ENCODE peak calls at places on chromosomes 3 and 15, in nine cellular contexts. E, K, L, O, V, M, U, I and N are unnamed samples.

GRCh38 chr3:64300790-64301423 is 75.6 kb upstream of the PRICKLE2 start:
- DNase-seq in E (no peak), K (peak; percentile 88), L (no peak), O (no peak), V (no peak), M (no peak), U (no peak), I (no peak), N (no peak)

GRCh38 chr3:41893977-41894376 is 67.9 kb downstream of the ULK4 start:
- DNase-seq in E (no peak), K (peak; percentile 72), L (no peak), O (no peak), V (peak; percentile 12), M (peak; percentile 22), U (no peak), I (no peak), N (no peak)

GRCh38 chr15:92848852-92849598 is 51.1 kb upstream of the CHD2 start:
- DNase-seq in E (no peak), K (peak; percentile 80), L (peak; percentile 56), O (no peak), V (no peak), M (no peak), U (no peak), I (no peak), N (no peak)

GRCh38 chr15:69293741-69294615 is 4.7 kb upstream of the PAQR5 start:
- DNase-seq in E (no peak), K (no peak), L (no peak), O (no peak), V (no peak), M (no peak), U (no peak), I (no peak), N (no peak)

GRCh38 chr3:38578551-38578950 is 70.9 kb downstream of the SCN5A start:
- DNase-seq in E (no peak), K (no peak), L (no peak), O (no peak), V (no peak), M (no peak), U (no peak), I (no peak), N (no peak)

GRCh38 chr15:83320831-83321230 is 36.4 kb upstream of the BNC1 start:
- DNase-seq in E (no peak), K (peak; percentile 37), L (no peak), O (no peak), V (no peak), M (no peak), U (no peak), I (no peak), N (no peak)

GRCh38 chr3:143535994-143536784 is 312.1 kb downstream of the SLC9A9 start:
- DNase-seq in E (no peak), K (no peak), L (no peak), O (no peak), V (no peak), M (no peak), U (no peak), I (no peak), N (no peak)

GRCh38 chr3:119697394-119697793 is 5.4 kb upstream of the CFAP91 start:
- DNase-seq in E (no peak), K (no peak), L (no peak), O (no peak), V (no peak), M (no peak), U (no peak), I (no peak), N (no peak)

GRCh38 chr3:174495231-174495755 is 363.8 kb upstream of the NAALADL2 start:
- DNase-seq in E (no peak), K (peak; percentile 45), L (no peak), O (no peak), V (no peak), M (no peak), U (no peak), I (no peak), N (no peak)

GRCh38 chr15:76987896-76988860 is 6.7 kb upstream of the PSTPIP1 start:
- DNase-seq in E (no peak), K (no peak), L (peak; percentile 83), O (peak; percentile 30), V (no peak), M (peak; percentile 55), U (no peak), I (peak; percentile 71), N (no peak)

GRCh38 chr15:43518073-43518761 is 809 bp downstream of the MAP1A start:
- DNase-seq in E (no peak), K (peak; percentile 70), L (peak; percentile 42), O (no peak), V (no peak), M (no peak), U (peak; percentile 42), I (no peak), N (no peak)

GRCh38 chr15:41979493-41980266 is 7.3 kb upstream of the EHD4 start:
- DNase-seq in E (no peak), K (no peak), L (no peak), O (no peak), V (no peak), M (no peak), U (no peak), I (no peak), N (no peak)

GRCh38 chr15:67906382-67906781 is 66.5 kb upstream of the RNU6-1 start:
- DNase-seq in E (no peak), K (no peak), L (no peak), O (no peak), V (no peak), M (no peak), U (no peak), I (no peak), N (no peak)

GRCh38 chr15:24955549-24955929 is 752 bp downstream of the SNRPN start:
- DNase-seq in E (no peak), K (peak; percentile 3), L (peak; percentile 50), O (no peak), V (no peak), M (no peak), U (no peak), I (peak; percentile 8), N (no peak)

GRCh38 chr3:12579919-12580318 is 23.0 kb downstream of the MKRN2 start:
- DNase-seq in E (no peak), K (peak; percentile 54), L (no peak), O (no peak), V (no peak), M (no peak), U (no peak), I (no peak), N (no peak)

GRCh38 chr15:64864080-64864479 is 22.4 kb downstream of the PLEKHO2 start:
- DNase-seq in E (no peak), K (no peak), L (no peak), O (no peak), V (no peak), M (no peak), U (no peak), I (no peak), N (no peak)

GRCh38 chr3:30680789-30681188 is 74.4 kb downstream of the TGFBR2 start:
- DNase-seq in E (no peak), K (peak; percentile 65), L (no peak), O (no peak), V (no peak), M (no peak), U (no peak), I (no peak), N (no peak)

GRCh38 chr3:28916713-28917499 is 364.0 kb upstream of the RBMS3 start:
- DNase-seq in E (no peak), K (peak; percentile 65), L (no peak), O (no peak), V (no peak), M (peak; percentile 42), U (no peak), I (peak; percentile 12), N (peak; percentile 25)

GRCh38 chr3:88460369-88460768 is 310.6 kb downstream of the C3orf38 start:
- DNase-seq in E (no peak), K (no peak), L (no peak), O (no peak), V (no peak), M (no peak), U (no peak), I (no peak), N (no peak)